ENCODE peak calls at places on chromosomes 12 and 14, in five cellular contexts. B, G, Y, K and V are unnamed samples.

GRCh38 chr12:79747274-79747673 is 56.5 kb upstream of the PAWR start:
- DNase-seq in K (no peak), Y (no peak), G (no peak), B (no peak), V (peak)

GRCh38 chr12:96780330-96780729 is 126.7 kb upstream of the NEDD1 start:
- DNase-seq in Y (no peak), K (no peak), G (no peak), B (no peak), V (no peak)

GRCh38 chr12:75635606-75636444 is 124.4 kb upstream of the KRR1 start:
- DNase-seq in G (peak), K (no peak), Y (peak), B (peak), V (peak)

GRCh38 chr12:3950714-3951320 is 77.6 kb upstream of the PARP11 start:
- DNase-seq in G (no peak), B (no peak), K (no peak), Y (no peak), V (no peak)

GRCh38 chr12:65232490-65233077 is 45.9 kb upstream of the MSRB3 start:
- DNase-seq in K (no peak), B (peak), G (no peak), Y (peak), V (peak)

GRCh38 chr12:26091837-26092236 is 33.0 kb downstream of the BHLHE41 start:
- DNase-seq in Y (no peak), B (peak), G (no peak), K (no peak), V (no peak)

GRCh38 chr14:66360526-66360925 is 125.6 kb upstream of the CCDC196 start:
- DNase-seq in K (no peak), Y (no peak), G (no peak), B (no peak), V (no peak)

GRCh38 chr12:114245555-114245954 is 160.4 kb downstream of the TBX5 start:
- DNase-seq in Y (no peak), G (no peak), B (no peak), K (no peak), V (peak)

GRCh38 chr12:105175397-105175990 is 60.5 kb downstream of the APPL2 start:
- DNase-seq in G (no peak), K (no peak), B (no peak), Y (no peak), V (no peak)

GRCh38 chr14:56116128-56116900 is 1.9 kb upstream of the PELI2 start:
- DNase-seq in Y (no peak), G (no peak), B (peak), K (no peak), V (no peak)

GRCh38 chr14:28758253-28758915 is 8.2 kb upstream of the FOXG1 start:
- DNase-seq in G (peak), Y (no peak), K (no peak), B (no peak), V (no peak)

GRCh38 chr12:49334681-49335080 is 2.3 kb downstream of the C1QL4 start:
- DNase-seq in B (no peak), Y (no peak), G (no peak), K (no peak), V (no peak)

GRCh38 chr12:52087961-52088820 is 8.7 kb downstream of the SMIM41 start:
- DNase-seq in G (no peak), B (no peak), K (no peak), Y (no peak), V (no peak)

GRCh38 chr12:45415393-45415817 is 199.5 kb downstream of the ANO6 start:
- DNase-seq in G (peak), K (peak), B (peak), Y (peak), V (peak)

GRCh38 chr12:6294533-6295186 is 15.8 kb upstream of the PLEKHG6 start:
- DNase-seq in Y (no peak), B (peak), G (no peak), K (no peak), V (no peak)

GRCh38 chr12:51009038-51009437 is 17.1 kb downstream of the SLC11A2 start:
- DNase-seq in Y (no peak), G (no peak), B (peak), K (peak), V (no peak)

GRCh38 chr12:26621932-26622331 is 211.1 kb downstream of the ITPR2 start:
- DNase-seq in K (no peak), G (no peak), Y (no peak), B (no peak), V (no peak)

GRCh38 chr12:52229836-52230343 is 3.2 kb upstream of the KRT7 start:
- DNase-seq in B (no peak), Y (no peak), G (no peak), K (peak), V (no peak)

GRCh38 chr12:20154060-20154459 is 214.3 kb upstream of the PDE3A start:
- DNase-seq in K (no peak), Y (peak), G (peak), B (peak), V (peak)

GRCh38 chr12:9404469-9405260 is 196.5 kb upstream of the PZP start:
- DNase-seq in Y (no peak), K (no peak), B (no peak), G (no peak), V (no peak)

GRCh38 chr12:113149361-113150150 is at the start of gene CFAP73:
- DNase-seq in B (peak), Y (peak), K (no peak), G (peak), V (peak)

GRCh38 chr12:130788515-130788914 is 50.5 kb downstream of the STX2 start:
- DNase-seq in B (no peak), Y (no peak), K (no peak), G (no peak), V (no peak)

GRCh38 chr12:2475984-2476383 is 318.8 kb upstream of the FKBP4 start:
- DNase-seq in B (no peak), G (no peak), K (no peak), Y (no peak), V (no peak)

GRCh38 chr14:35420036-35420811 is 15.7 kb upstream of the NFKBIA start:
- DNase-seq in G (no peak), K (no peak), B (peak), Y (peak), V (peak)

GRCh38 chr14:64741961-64742360 is 37.7 kb downstream of the PLEKHG3 start:
- DNase-seq in K (no peak), B (no peak), Y (no peak), G (no peak), V (no peak)

GRCh38 chr14:94707494-94707893 is 62.4 kb downstream of the GSC start:
- DNase-seq in K (no peak), G (peak), B (no peak), Y (no peak), V (no peak)

GRCh38 chr12:51818086-51818485 is 30.4 kb downstream of the FIGNL2 start:
- DNase-seq in G (no peak), B (no peak), K (no peak), Y (no peak), V (no peak)

GRCh38 chr12:69388371-69388770 is 28.8 kb downstream of the YEATS4 start:
- DNase-seq in B (peak), Y (peak), K (no peak), G (peak), V (peak)

GRCh38 chr12:19189522-19189921 is 60.0 kb downstream of the PLEKHA5 start:
- DNase-seq in G (no peak), B (no peak), K (no peak), Y (no peak), V (peak)

GRCh38 chr12:131829351-131829794 is 1.2 kb downstream of the MMP17 start:
- DNase-seq in Y (peak), B (peak), K (no peak), G (no peak), V (peak)